ENCODE peak calls at places on chromosomes 5 and 9, in five cellular contexts. Y is endothelial cell of umbilical vein, B is fibroblast of lung, S is HepG2, T is PC-3. M is an unnamed sample.

GRCh38 chr5:59562756-59563389 is 330.7 kb downstream of the PDE4D start:
- DNase-seq in Y (peak; percentile 88), T (peak; percentile 69), S (peak; percentile 69), B (peak; percentile 81), M (peak; percentile 76)

GRCh38 chr9:127177682-127178265 is 55.3 kb upstream of the ANGPTL2 start:
- DNase-seq in B (no peak), S (no peak), Y (no peak), T (no peak), M (no peak)

GRCh38 chr5:122902263-122902662 is 56.9 kb downstream of the SNX24 start:
- DNase-seq in Y (no peak), B (no peak), S (no peak), T (no peak), M (no peak)

GRCh38 chr5:145948921-145949320 is 12.5 kb downstream of the SH3RF2 start:
- DNase-seq in B (no peak), S (no peak), Y (no peak), T (no peak), M (no peak)

GRCh38 chr5:19488786-19489185 is 499.2 kb downstream of the CDH18 start:
- DNase-seq in T (no peak), Y (no peak), S (no peak), B (no peak), M (no peak)

GRCh38 chr5:661891-662750 is 31.0 kb downstream of the TPPP start:
- DNase-seq in S (no peak), B (no peak), Y (no peak), T (no peak), M (no peak)

GRCh38 chr9:105157178-105157583 is 87.3 kb upstream of the SLC44A1 start:
- DNase-seq in Y (peak; percentile 63), T (peak; percentile 67), S (peak; percentile 24), B (peak; percentile 72), M (peak; percentile 56)

GRCh38 chr9:21443849-21444625 is 3.8 kb downstream of the IFNA1 start:
- DNase-seq in S (no peak), B (no peak), T (no peak), Y (no peak), M (no peak)

GRCh38 chr5:69528015-69528414 is 32.0 kb upstream of the GTF2H2C start:
- DNase-seq in S (no peak), Y (no peak), T (peak; percentile 85), B (no peak), M (no peak)

GRCh38 chr5:59039003-59039295 is 456.1 kb downstream of the RAB3C start:
- DNase-seq in Y (peak; percentile 10), S (no peak), T (no peak), B (no peak), M (no peak)

GRCh38 chr9:113857875-113858274 is 18.2 kb upstream of the ZNF618 start:
- DNase-seq in Y (no peak), B (peak; percentile 33), T (no peak), S (no peak), M (peak; percentile 26)

GRCh38 chr5:149413477-149414210 is 34.6 kb upstream of the IL17B start:
- DNase-seq in S (no peak), B (no peak), T (no peak), Y (no peak), M (no peak)

GRCh38 chr5:176166427-176166826 is 71.8 kb upstream of the SIMC1 start:
- DNase-seq in T (peak; percentile 67), Y (no peak), B (no peak), S (no peak), M (no peak)

GRCh38 chr9:35835766-35836165 is 6.7 kb downstream of the TMEM8B start:
- DNase-seq in T (no peak), Y (no peak), S (peak; percentile 48), B (no peak), M (no peak)
- H2AFZ ChIP-seq in T (no peak overlapping the region), Y (no peak overlapping the region), S (no peak overlapping the region), B (no peak overlapping the region), M (no peak overlapping the region)

DNA sequence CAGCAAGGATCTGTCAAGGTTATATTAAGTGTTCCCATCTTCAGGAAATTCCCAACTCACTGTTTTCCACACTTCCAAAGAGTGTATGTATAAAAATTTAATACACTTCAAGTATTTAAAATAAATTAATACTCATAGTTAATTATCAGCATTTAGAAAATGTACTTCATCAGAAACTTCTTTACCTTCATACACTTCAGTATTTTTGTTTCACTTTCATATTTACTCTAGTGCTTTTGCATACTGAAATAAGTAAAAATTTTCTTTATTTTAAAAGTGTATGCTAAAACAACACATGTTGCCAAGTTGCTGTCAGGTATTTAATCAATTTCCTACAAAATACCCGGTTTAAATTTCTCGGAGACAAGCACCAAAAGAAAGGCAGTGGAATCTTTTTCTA is 16.5 kb downstream of the RICTOR start:
- DNase-seq in Y (peak; percentile 37), T (no peak), B (peak; percentile 6), S (no peak), M (peak; percentile 6)
- H3K9ac ChIP-seq in Y (peak overlapping the region; percentile 44), T (peak overlapping the region; percentile 3), B (no peak overlapping the region), S (no peak overlapping the region), M (no peak overlapping the region)

GRCh38 chr5:112419050-112419595 is at the start of gene EPB41L4A:
- DNase-seq in B (peak; percentile 8), S (no peak), Y (peak; percentile 57), T (no peak), M (no peak)
- TF ChIP-seq EZH2 in B (peak; percentile 51), S (no peak), Y (no peak), T (peak; percentile 90), M (peak; percentile 26)

GRCh38 chr9:134384811-134385479 is 58.7 kb downstream of the RXRA start:
- DNase-seq in B (peak; percentile 40), S (no peak), T (peak; percentile 56), Y (no peak), M (peak; percentile 25)

GRCh38 chr9:134388976-134389375 is 62.7 kb downstream of the RXRA start:
- DNase-seq in B (no peak), S (no peak), Y (no peak), T (no peak), M (no peak)

GRCh38 chr9:134385873-134386370 is 59.7 kb downstream of the RXRA start:
- DNase-seq in S (no peak), T (no peak), B (no peak), Y (no peak), M (no peak)

GRCh38 chr9:134388289-134388808 is 62.1 kb downstream of the RXRA start:
- DNase-seq in B (peak; percentile 44), S (peak; percentile 13), T (no peak), Y (no peak), M (no peak)

DNA sequence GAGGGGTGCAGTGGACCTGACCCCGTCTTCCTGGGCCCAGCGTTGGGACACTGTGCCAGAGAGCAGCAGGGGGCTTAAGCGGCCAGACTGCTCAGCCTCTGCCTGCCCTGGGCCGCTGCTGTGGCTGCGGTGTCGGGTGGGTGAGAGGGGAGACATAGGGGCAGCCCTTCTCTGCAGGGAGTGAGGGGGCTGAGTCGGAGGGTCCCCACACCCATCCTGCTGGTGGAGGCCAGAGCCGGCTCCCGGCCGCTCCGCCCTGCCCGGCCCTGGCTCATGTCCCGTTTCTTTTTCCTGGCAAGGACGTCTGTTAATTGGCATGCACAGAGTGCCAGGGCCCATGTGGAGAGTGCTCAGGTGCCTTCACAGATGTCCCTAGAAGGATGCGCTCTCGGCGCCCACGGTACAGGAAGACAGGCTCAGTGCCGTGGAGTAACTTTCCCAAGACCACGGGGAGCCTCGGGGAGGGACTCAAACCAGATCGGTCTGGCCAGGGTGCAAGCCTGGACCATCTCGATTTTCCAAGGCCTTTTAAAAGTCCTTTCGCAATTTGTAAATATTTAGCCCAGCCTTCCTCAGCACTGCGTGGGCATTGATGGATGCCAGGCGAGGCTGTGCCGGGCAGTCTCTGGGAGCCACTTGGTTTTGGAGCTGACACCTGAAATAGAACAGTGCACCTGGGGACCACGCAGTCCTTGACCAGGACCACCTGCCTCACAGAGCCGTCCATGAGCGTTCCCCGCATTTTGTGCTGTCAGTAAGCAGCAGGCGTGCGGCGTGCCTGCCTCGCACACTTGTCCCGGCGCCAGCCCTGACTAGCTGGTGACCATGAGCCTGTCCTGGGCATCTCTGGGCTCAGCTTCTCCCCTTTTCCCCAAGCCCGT is 60.9 kb downstream of the RXRA start:
- DNase-seq in B (no peak), Y (no peak), T (no peak), S (no peak), M (no peak)
- H2AFZ ChIP-seq in B (no peak overlapping the region), Y (no peak overlapping the region), T (no peak overlapping the region), S (no peak overlapping the region), M (no peak overlapping the region)

GRCh38 chr5:124421584-124421983 is 324.9 kb downstream of the ZNF608 start:
- DNase-seq in S (no peak), B (no peak), Y (no peak), T (no peak), M (no peak)
- H3K9ac ChIP-seq in S (no peak overlapping the region), B (no peak overlapping the region), Y (no peak overlapping the region), T (no peak overlapping the region), M (no peak overlapping the region)

DNA sequence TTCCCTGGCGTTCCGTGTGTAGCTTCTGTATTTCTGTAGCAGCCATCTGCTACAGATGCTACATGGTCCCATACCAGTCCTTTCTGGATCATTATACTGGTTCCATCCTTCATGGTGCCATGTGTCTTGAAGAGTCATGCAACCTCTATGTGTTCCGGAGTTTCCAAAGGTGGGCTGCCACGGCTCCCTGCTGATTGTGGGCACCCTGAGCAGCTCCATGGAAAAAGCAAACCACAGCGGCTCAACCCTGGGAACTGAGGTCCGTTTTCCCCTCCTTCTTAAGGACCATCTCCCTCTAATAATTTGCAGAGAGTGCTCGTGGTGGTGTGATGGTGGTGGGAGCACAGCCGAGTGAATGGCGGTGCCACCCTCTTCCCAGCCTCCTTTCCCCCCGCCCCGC is 600.4 kb downstream of the CCDC171 start:
- DNase-seq in T (no peak), B (no peak), Y (no peak), S (no peak), M (no peak)
- TF ChIP-seq EZH2 in T (no peak), B (no peak), Y (no peak), S (no peak), M (no peak)

GRCh38 chr5:72296251-72296650 is 23.8 kb downstream of the MRPS27 start:
- DNase-seq in S (no peak), B (no peak), Y (no peak), T (no peak), M (no peak)

GRCh38 chr5:72295539-72295938 is 24.5 kb downstream of the MRPS27 start:
- DNase-seq in T (no peak), B (no peak), Y (no peak), S (peak; percentile 95), M (no peak)

GRCh38 chr5:72292411-72292810 is 27.6 kb downstream of the MRPS27 start:
- DNase-seq in S (no peak), T (no peak), Y (no peak), B (no peak), M (no peak)

GRCh38 chr5:72293495-72294055 is 26.5 kb downstream of the MRPS27 start:
- DNase-seq in Y (no peak), S (no peak), T (no peak), B (no peak), M (no peak)

DNA sequence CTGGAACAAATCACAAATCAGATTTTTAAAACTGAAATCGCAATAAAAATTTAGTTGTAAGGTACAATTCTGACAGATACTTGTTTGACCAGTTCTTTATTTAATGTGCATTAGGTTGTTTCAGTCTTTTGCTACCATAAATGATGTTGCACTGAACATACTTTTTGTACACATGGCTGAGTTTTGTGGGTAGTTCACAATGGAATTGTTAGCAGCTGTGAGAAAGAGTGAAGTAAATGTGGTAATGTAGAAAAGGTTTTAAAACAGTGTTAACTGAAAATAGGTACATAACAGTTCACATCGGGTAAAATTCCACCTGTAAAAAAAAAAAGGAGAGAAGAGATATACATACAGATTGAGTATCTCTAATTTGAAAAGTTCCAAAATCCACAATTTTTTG is 25.6 kb downstream of the MRPS27 start:
- DNase-seq in T (no peak), Y (no peak), S (no peak), B (no peak), M (no peak)
- H2AFZ ChIP-seq in T (no peak overlapping the region), Y (no peak overlapping the region), S (no peak overlapping the region), B (no peak overlapping the region), M (no peak overlapping the region)

M was measured in astrocyte.